ENCODE peak calls at places on chromosomes 4 and X, in four cellular contexts. One of them, this sample, is unnamed.
A peak's percentile ranks its signal among the peaks of the same experiment; 100 is the strongest.

GRCh38 chr4:74218201-74218600 is 60.3 kb downstream of the MTHFD2L start:
- DNase-seq in nephron progenitor cell: no peak
- DNase-seq in GM13976: no peak
- DNase-seq in sigmoid colon: no peak
- DNase-seq in this sample: no peak

GRCh38 chr4:30555778-30556177 is 164.4 kb upstream of the PCDH7 start:
- DNase-seq in sigmoid colon: no peak
- DNase-seq in nephron progenitor cell: no peak
- DNase-seq in GM13976: no peak
- DNase-seq in this sample: no peak

GRCh38 chr4:143587703-143588102 is 74.2 kb downstream of the SMARCA5 start:
- DNase-seq in sigmoid colon: no peak
- DNase-seq in nephron progenitor cell: no peak
- DNase-seq in GM13976: no peak
- DNase-seq in this sample: no peak

GRCh38 chr4:76753814-76754213 is 144.1 kb downstream of the SOWAHB start:
- DNase-seq in sigmoid colon: no peak
- DNase-seq in nephron progenitor cell: no peak
- DNase-seq in GM13976: no peak
- DNase-seq in this sample: no peak

GRCh38 chr4:147096667-147097604 is 151.3 kb upstream of the TTC29 start:
- DNase-seq in nephron progenitor cell: no peak
- DNase-seq in sigmoid colon: no peak
- DNase-seq in GM13976: peak; percentile 37
- DNase-seq in this sample: no peak

GRCh38 chr4:141643557-141643956 is 7.2 kb downstream of the IL15 start:
- DNase-seq in GM13976: no peak
- DNase-seq in sigmoid colon: no peak
- DNase-seq in nephron progenitor cell: no peak
- DNase-seq in this sample: no peak

GRCh38 chrX:2327423-2327822 is 173.4 kb downstream of the DHRSX start:
- DNase-seq in sigmoid colon: no peak
- DNase-seq in nephron progenitor cell: no peak
- DNase-seq in GM13976: no peak
- DNase-seq in this sample: no peak

GRCh38 chrX:116749943-116750342 is 287.2 kb upstream of the CT83 start:
- DNase-seq in GM13976: no peak
- DNase-seq in nephron progenitor cell: no peak
- DNase-seq in sigmoid colon: no peak
- DNase-seq in this sample: no peak

GRCh38 chr4:1582227-1582626 is 101.9 kb downstream of the FAM53A start:
- DNase-seq in sigmoid colon: peak; percentile 67
- DNase-seq in GM13976: no peak
- DNase-seq in nephron progenitor cell: no peak
- DNase-seq in this sample: no peak

GRCh38 chr4:104025251-104025650 is 305.5 kb upstream of the TACR3 start:
- DNase-seq in nephron progenitor cell: no peak
- DNase-seq in GM13976: no peak
- DNase-seq in sigmoid colon: no peak
- DNase-seq in this sample: no peak

GRCh38 chr4:675036-675804 is 878 bp downstream of the MYL5 start:
- DNase-seq in sigmoid colon: no peak
- DNase-seq in nephron progenitor cell: no peak
- DNase-seq in GM13976: no peak
- DNase-seq in this sample: no peak

GRCh38 chr4:24248674-24249644 is 335.4 kb downstream of the DHX15 start:
- DNase-seq in nephron progenitor cell: no peak
- DNase-seq in sigmoid colon: no peak
- DNase-seq in GM13976: no peak
- DNase-seq in this sample: no peak

GRCh38 chr4:78565971-78566372 is 14.4 kb downstream of the ANXA3 start:
- DNase-seq in sigmoid colon: no peak
- DNase-seq in nephron progenitor cell: no peak
- DNase-seq in GM13976: no peak
- DNase-seq in this sample: no peak

GRCh38 chrX:72308566-72309296 is 3.0 kb upstream of the CITED1 start:
- DNase-seq in nephron progenitor cell: peak; percentile 72
- DNase-seq in GM13976: peak; percentile 45
- DNase-seq in sigmoid colon: peak; percentile 79
- DNase-seq in this sample: peak; percentile 73

GRCh38 chr4:96677499-96677898 is 837.6 kb downstream of the PDHA2 start:
- DNase-seq in GM13976: no peak
- DNase-seq in sigmoid colon: no peak
- DNase-seq in nephron progenitor cell: no peak
- DNase-seq in this sample: no peak

GRCh38 chr4:121154103-121154515 is 10.0 kb downstream of the TNIP3 start:
- DNase-seq in sigmoid colon: no peak
- DNase-seq in GM13976: peak; percentile 30
- DNase-seq in nephron progenitor cell: no peak
- DNase-seq in this sample: no peak

GRCh38 chrX:45710081-45710801 is 509.6 kb upstream of the DIPK2B start:
- DNase-seq in nephron progenitor cell: no peak
- DNase-seq in sigmoid colon: no peak
- DNase-seq in GM13976: peak; percentile 15
- DNase-seq in this sample: no peak

GRCh38 chr4:37555324-37555723 is 130.9 kb downstream of the RELL1 start:
- DNase-seq in nephron progenitor cell: no peak
- DNase-seq in GM13976: no peak
- DNase-seq in sigmoid colon: no peak
- DNase-seq in this sample: no peak

GRCh38 chr4:129929052-129929451 is 833.1 kb downstream of the C4orf33 start:
- DNase-seq in sigmoid colon: no peak
- DNase-seq in nephron progenitor cell: no peak
- DNase-seq in GM13976: no peak
- DNase-seq in this sample: no peak
- TF ChIP-seq CTCF in sigmoid colon: no peak
- TF ChIP-seq CTCF in nephron progenitor cell: peak; percentile 41
- TF ChIP-seq CTCF in GM13976: peak; percentile 9
- TF ChIP-seq CTCF in this sample: no peak

GRCh38 chr4:163612762-163613161 is 118.3 kb downstream of the TMA16 start:
- DNase-seq in sigmoid colon: no peak
- DNase-seq in GM13976: no peak
- DNase-seq in nephron progenitor cell: no peak
- DNase-seq in this sample: no peak

GRCh38 chr4:163613375-163613774 is 118.9 kb downstream of the TMA16 start:
- DNase-seq in GM13976: no peak
- DNase-seq in nephron progenitor cell: no peak
- DNase-seq in sigmoid colon: no peak
- DNase-seq in this sample: no peak

GRCh38 chr4:163611784-163612445 is 117.4 kb downstream of the TMA16 start:
- DNase-seq in GM13976: no peak
- DNase-seq in nephron progenitor cell: no peak
- DNase-seq in sigmoid colon: no peak
- DNase-seq in this sample: no peak

GRCh38 chr4:163611172-163611571 is 116.7 kb downstream of the TMA16 start:
- DNase-seq in GM13976: no peak
- DNase-seq in sigmoid colon: no peak
- DNase-seq in nephron progenitor cell: no peak
- DNase-seq in this sample: no peak

DNA sequence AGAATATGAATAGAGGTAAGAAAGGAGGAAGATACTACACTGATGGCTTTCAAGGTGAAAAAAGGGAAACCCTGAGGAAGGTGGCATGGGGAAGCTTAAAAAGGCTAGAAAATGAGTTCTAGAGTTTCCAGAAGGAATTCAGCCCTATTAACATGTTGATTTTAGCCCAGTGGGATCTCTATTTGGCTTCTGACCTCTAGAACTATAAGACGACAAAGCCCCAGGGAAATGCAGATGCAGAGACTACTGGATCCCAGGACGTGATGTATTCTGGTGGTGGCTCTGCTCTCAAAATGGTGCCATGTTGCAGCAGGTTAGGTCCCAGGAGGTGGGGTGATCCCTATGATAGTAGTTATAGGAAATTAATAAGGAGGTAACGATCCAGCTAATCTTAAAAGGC is 120.4 kb downstream of the TMA16 start:
- DNase-seq in GM13976: no peak
- DNase-seq in nephron progenitor cell: no peak
- DNase-seq in sigmoid colon: no peak
- DNase-seq in this sample: no peak
- TF ChIP-seq CTCF in GM13976: no peak
- TF ChIP-seq CTCF in nephron progenitor cell: no peak
- TF ChIP-seq CTCF in sigmoid colon: no peak
- TF ChIP-seq CTCF in this sample: no peak

GRCh38 chr4:116395408-116395807 is 690.0 kb downstream of the TRAM1L1 start:
- DNase-seq in sigmoid colon: no peak
- DNase-seq in nephron progenitor cell: no peak
- DNase-seq in GM13976: no peak
- DNase-seq in this sample: no peak

GRCh38 chr4:116397291-116397690 is 688.1 kb downstream of the TRAM1L1 start:
- DNase-seq in nephron progenitor cell: no peak
- DNase-seq in GM13976: no peak
- DNase-seq in sigmoid colon: no peak
- DNase-seq in this sample: no peak

GRCh38 chr4:116400480-116400879 is 684.9 kb downstream of the TRAM1L1 start:
- DNase-seq in sigmoid colon: no peak
- DNase-seq in GM13976: no peak
- DNase-seq in nephron progenitor cell: no peak
- DNase-seq in this sample: no peak

GRCh38 chr4:116401293-116401692 is 684.1 kb downstream of the TRAM1L1 start:
- DNase-seq in nephron progenitor cell: no peak
- DNase-seq in sigmoid colon: no peak
- DNase-seq in GM13976: no peak
- DNase-seq in this sample: no peak

DNA sequence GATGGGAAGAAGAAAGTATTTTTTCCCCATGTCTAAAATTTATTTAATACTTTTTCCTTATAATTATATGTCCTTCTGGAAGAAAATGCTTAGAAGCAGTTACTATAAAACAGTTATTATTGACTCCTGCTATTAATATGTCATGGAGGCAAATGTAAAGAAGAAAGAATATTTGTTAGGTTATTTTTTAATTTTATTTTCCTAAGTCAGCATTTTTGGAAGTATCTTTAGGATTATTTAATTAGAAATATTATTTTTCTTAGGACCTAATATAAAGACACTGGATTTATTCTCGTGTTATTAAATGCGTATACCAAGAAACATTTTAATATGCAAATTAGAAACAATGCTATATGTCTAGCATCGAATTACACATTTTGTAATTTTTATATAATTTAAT is 687.7 kb downstream of the TRAM1L1 start:
- DNase-seq in sigmoid colon: no peak
- DNase-seq in nephron progenitor cell: no peak
- DNase-seq in GM13976: no peak
- DNase-seq in this sample: no peak
- TF ChIP-seq CTCF in sigmoid colon: no peak
- TF ChIP-seq CTCF in nephron progenitor cell: no peak
- TF ChIP-seq CTCF in GM13976: no peak
- TF ChIP-seq CTCF in this sample: no peak

DNA sequence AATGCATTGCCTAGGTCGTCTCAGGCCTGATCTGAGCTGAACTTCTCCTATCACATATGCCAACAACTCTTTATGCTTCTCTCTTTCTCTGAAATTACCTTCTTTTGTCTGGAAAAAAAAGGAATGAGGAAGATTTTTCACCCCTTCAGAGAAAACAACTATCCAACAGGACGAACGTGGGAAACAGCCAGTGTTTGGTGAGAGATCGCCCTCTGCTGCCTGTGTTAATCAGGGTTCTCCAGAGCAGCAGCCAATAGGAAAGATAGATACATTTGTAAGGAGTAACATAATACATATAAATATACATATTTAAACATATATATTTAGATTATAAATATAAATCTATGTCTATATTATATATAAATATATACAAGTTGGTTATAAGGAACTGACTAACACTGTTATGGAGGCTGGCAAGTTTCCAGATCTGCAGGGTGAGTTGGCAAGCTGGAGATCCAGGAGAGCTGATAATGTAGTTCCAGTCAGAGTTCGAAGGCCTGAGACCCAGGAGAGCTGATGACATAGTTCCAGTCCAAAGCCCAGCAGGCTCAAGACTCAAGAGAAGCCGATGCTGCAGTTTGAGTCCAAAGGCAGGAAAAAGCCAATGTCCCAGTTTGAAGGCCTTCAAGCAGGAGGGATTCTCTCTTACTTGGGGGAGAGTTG is 13.3 kb downstream of the CETN2 start:
- DNase-seq in GM13976: no peak
- DNase-seq in nephron progenitor cell: peak; percentile 24
- DNase-seq in sigmoid colon: no peak
- DNase-seq in this sample: no peak
- TF ChIP-seq CTCF in GM13976: peak; percentile 26
- TF ChIP-seq CTCF in nephron progenitor cell: peak; percentile 34
- TF ChIP-seq CTCF in sigmoid colon: peak; percentile 11
- TF ChIP-seq CTCF in this sample: no peak

DNA sequence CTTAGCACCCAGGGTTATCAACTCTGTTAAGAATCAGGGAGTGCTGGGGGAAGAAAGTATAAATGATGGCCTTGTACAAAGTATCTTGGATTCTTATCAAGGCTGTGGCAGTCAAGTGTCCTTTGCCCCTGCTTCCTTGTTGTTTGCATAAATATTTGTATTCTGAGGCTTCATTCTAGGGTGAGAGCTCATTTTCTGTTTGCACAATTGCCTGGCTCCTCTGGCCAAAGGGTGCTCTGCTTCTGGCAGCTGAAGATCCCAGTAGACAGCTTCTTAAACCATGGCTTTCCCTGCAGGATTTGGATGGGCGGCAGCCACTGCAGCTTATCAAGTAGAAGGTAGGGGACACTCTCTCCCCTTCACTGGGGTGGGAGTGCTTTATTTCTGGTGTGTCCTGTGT is at the start of gene GBA3:
- DNase-seq in sigmoid colon: no peak
- DNase-seq in nephron progenitor cell: no peak
- DNase-seq in GM13976: no peak
- DNase-seq in this sample: no peak
- TF ChIP-seq CTCF in sigmoid colon: no peak
- TF ChIP-seq CTCF in nephron progenitor cell: no peak
- TF ChIP-seq CTCF in GM13976: no peak
- TF ChIP-seq CTCF in this sample: no peak

GRCh38 chrX:101208152-101208905 is 11.3 kb upstream of the DRP2 start:
- DNase-seq in nephron progenitor cell: no peak
- DNase-seq in sigmoid colon: no peak
- DNase-seq in GM13976: no peak
- DNase-seq in this sample: no peak

GRCh38 chrX:101210630-101211029 is 9.0 kb upstream of the DRP2 start:
- DNase-seq in nephron progenitor cell: no peak
- DNase-seq in GM13976: no peak
- DNase-seq in sigmoid colon: no peak
- DNase-seq in this sample: no peak

GRCh38 chrX:101203782-101204351 is 15.7 kb upstream of the DRP2 start:
- DNase-seq in sigmoid colon: no peak
- DNase-seq in nephron progenitor cell: no peak
- DNase-seq in GM13976: no peak
- DNase-seq in this sample: no peak

DNA sequence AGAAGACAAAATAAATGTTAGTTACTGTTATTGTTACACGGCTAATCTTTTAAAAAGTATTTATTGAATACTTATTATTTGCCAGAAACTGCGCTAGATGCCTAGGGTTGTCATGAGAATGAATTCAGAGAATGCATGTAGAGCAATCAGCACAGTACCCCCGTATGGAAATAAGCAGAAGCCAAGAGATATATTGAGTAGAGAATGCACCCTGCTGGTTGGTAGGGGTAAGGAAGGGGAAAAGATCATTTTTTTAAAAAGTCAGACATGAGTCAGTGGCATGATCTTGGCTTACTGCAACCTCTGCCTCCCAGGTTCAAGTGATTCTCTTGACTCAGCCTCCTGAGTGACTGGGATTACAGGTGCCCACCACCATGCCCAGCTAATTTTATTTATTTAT is 13.1 kb upstream of the DRP2 start:
- DNase-seq in GM13976: peak; percentile 36
- DNase-seq in nephron progenitor cell: no peak
- DNase-seq in sigmoid colon: no peak
- DNase-seq in this sample: no peak
- TF ChIP-seq CTCF in GM13976: peak; percentile 45
- TF ChIP-seq CTCF in nephron progenitor cell: no peak
- TF ChIP-seq CTCF in sigmoid colon: peak; percentile 45
- TF ChIP-seq CTCF in this sample: no peak

This sample was measured in uterus.